ENCODE peak calls at places on chromosomes 12 and 14, in four cellular contexts. One of them, this sample, is unnamed.

GRCh38 chr14:71730471-71730870 is 201.8 kb upstream of the RGS6 start:
- DNase-seq in H9: no peak
- DNase-seq in IMR-90: no peak
- DNase-seq in H1: no peak
- DNase-seq in this sample: no peak

GRCh38 chr12:56996793-56997545 is 9.4 kb downstream of the ZBTB39 start:
- DNase-seq in IMR-90: no peak
- DNase-seq in H9: no peak
- DNase-seq in H1: peak
- DNase-seq in this sample: no peak

GRCh38 chr14:34364201-34364600 is 97.8 kb downstream of the SPTSSA start:
- DNase-seq in H1: no peak
- DNase-seq in H9: no peak
- DNase-seq in IMR-90: no peak
- DNase-seq in this sample: no peak

GRCh38 chr12:34016361-34016760 is 5.9 kb upstream of the ALG10 start:
- DNase-seq in H9: peak
- DNase-seq in IMR-90: no peak
- DNase-seq in H1: no peak
- DNase-seq in this sample: peak

GRCh38 chr12:128871516-128871892 is 18.2 kb downstream of the GLT1D1 start:
- DNase-seq in IMR-90: no peak
- DNase-seq in H1: no peak
- DNase-seq in H9: no peak
- DNase-seq in this sample: no peak

GRCh38 chr12:47302111-47302597 is 222.4 kb upstream of the AMIGO2 start:
- DNase-seq in H9: no peak
- DNase-seq in IMR-90: no peak
- DNase-seq in H1: no peak
- DNase-seq in this sample: peak

GRCh38 chr14:58817846-58818245 is 180.1 kb downstream of the DACT1 start:
- DNase-seq in IMR-90: peak
- DNase-seq in H9: no peak
- DNase-seq in H1: no peak
- DNase-seq in this sample: no peak

GRCh38 chr14:67704484-67705089 is 2.9 kb downstream of the RDH12 start:
- DNase-seq in H9: no peak
- DNase-seq in H1: no peak
- DNase-seq in IMR-90: peak
- DNase-seq in this sample: peak

GRCh38 chr14:25431211-25432076 is 381.5 kb upstream of the STXBP6 start:
- DNase-seq in IMR-90: no peak
- DNase-seq in H9: peak
- DNase-seq in H1: peak
- DNase-seq in this sample: peak

GRCh38 chr12:107718606-107719005 is 33.0 kb downstream of the PWP1 start:
- DNase-seq in H1: no peak
- DNase-seq in IMR-90: no peak
- DNase-seq in H9: no peak
- DNase-seq in this sample: no peak

GRCh38 chr14:50003213-50004021 is 110.5 kb downstream of the ARF6 start:
- DNase-seq in IMR-90: peak
- DNase-seq in H9: peak
- DNase-seq in H1: peak
- DNase-seq in this sample: peak

GRCh38 chr12:67541625-67541991 is 106.9 kb upstream of the DYRK2 start:
- DNase-seq in H9: no peak
- DNase-seq in H1: no peak
- DNase-seq in IMR-90: no peak
- DNase-seq in this sample: no peak

GRCh38 chr12:10623131-10623530 is 9.7 kb upstream of the MAGOHB start:
- DNase-seq in IMR-90: peak
- DNase-seq in H9: no peak
- DNase-seq in H1: no peak
- DNase-seq in this sample: no peak

GRCh38 chr12:79841248-79841877 is 93.5 kb downstream of the PPP1R12A start:
- DNase-seq in H9: no peak
- DNase-seq in H1: no peak
- DNase-seq in IMR-90: no peak
- DNase-seq in this sample: no peak

GRCh38 chr12:94235894-94236293 is 87.5 kb downstream of the PLXNC1 start:
- DNase-seq in H9: no peak
- DNase-seq in IMR-90: no peak
- DNase-seq in H1: no peak
- DNase-seq in this sample: no peak

GRCh38 chr14:37889087-37889486 is 293.7 kb downstream of the TTC6 start:
- DNase-seq in IMR-90: no peak
- DNase-seq in H9: no peak
- DNase-seq in H1: no peak
- DNase-seq in this sample: peak

GRCh38 chr12:124786065-124786964 is 77.3 kb downstream of the SCARB1 start:
- DNase-seq in H9: peak
- DNase-seq in IMR-90: peak
- DNase-seq in H1: peak
- DNase-seq in this sample: peak

GRCh38 chr12:9378430-9378835 is 170.2 kb upstream of the PZP start:
- DNase-seq in H9: peak
- DNase-seq in IMR-90: no peak
- DNase-seq in H1: no peak
- DNase-seq in this sample: peak

GRCh38 chr12:58920956-58921861 is 905 bp upstream of the LRIG3 start:
- DNase-seq in H1: no peak
- DNase-seq in IMR-90: no peak
- DNase-seq in H9: no peak
- DNase-seq in this sample: no peak

GRCh38 chr12:62767506-62767905 is 167.4 kb downstream of the PPM1H start:
- DNase-seq in H1: no peak
- DNase-seq in H9: no peak
- DNase-seq in IMR-90: peak
- DNase-seq in this sample: no peak

GRCh38 chr14:73640796-73641195 is 4.0 kb upstream of the DNAL1 start:
- DNase-seq in H9: no peak
- DNase-seq in IMR-90: no peak
- DNase-seq in H1: no peak
- DNase-seq in this sample: no peak

GRCh38 chr12:120119395-120119973 is 2.9 kb upstream of the RAB35 start:
- DNase-seq in H1: no peak
- DNase-seq in H9: no peak
- DNase-seq in IMR-90: peak
- DNase-seq in this sample: no peak

GRCh38 chr14:68943107-68943506 is 36.0 kb downstream of the ACTN1 start:
- DNase-seq in H1: no peak
- DNase-seq in H9: no peak
- DNase-seq in IMR-90: peak
- DNase-seq in this sample: no peak

GRCh38 chr14:68940614-68941185 is 38.4 kb downstream of the ACTN1 start:
- DNase-seq in H1: no peak
- DNase-seq in IMR-90: no peak
- DNase-seq in H9: no peak
- DNase-seq in this sample: no peak

GRCh38 chr14:68939893-68940613 is 39.0 kb downstream of the ACTN1 start:
- DNase-seq in H9: no peak
- DNase-seq in H1: no peak
- DNase-seq in IMR-90: peak
- DNase-seq in this sample: peak

GRCh38 chr14:68942281-68943035 is 36.6 kb downstream of the ACTN1 start:
- DNase-seq in H9: no peak
- DNase-seq in H1: no peak
- DNase-seq in IMR-90: peak
- DNase-seq in this sample: peak

GRCh38 chr14:68941820-68942219 is 37.3 kb downstream of the ACTN1 start:
- DNase-seq in IMR-90: peak
- DNase-seq in H1: peak
- DNase-seq in H9: peak
- DNase-seq in this sample: peak
- H2BK120ac ChIP-seq in IMR-90: peak
- H2BK120ac ChIP-seq in H1: no peak
- H2BK120ac ChIP-seq in H9: no peak
- H2BK120ac ChIP-seq in this sample: no peak

GRCh38 chr12:109611223-109611622 is 37.6 kb downstream of the MVK start:
- DNase-seq in H9: no peak
- DNase-seq in H1: no peak
- DNase-seq in IMR-90: no peak
- DNase-seq in this sample: no peak
- H3K56ac ChIP-seq in H9: no peak
- H3K56ac ChIP-seq in H1: no peak
- H3K56ac ChIP-seq in IMR-90: no peak
- H3K56ac ChIP-seq in this sample: no peak

DNA sequence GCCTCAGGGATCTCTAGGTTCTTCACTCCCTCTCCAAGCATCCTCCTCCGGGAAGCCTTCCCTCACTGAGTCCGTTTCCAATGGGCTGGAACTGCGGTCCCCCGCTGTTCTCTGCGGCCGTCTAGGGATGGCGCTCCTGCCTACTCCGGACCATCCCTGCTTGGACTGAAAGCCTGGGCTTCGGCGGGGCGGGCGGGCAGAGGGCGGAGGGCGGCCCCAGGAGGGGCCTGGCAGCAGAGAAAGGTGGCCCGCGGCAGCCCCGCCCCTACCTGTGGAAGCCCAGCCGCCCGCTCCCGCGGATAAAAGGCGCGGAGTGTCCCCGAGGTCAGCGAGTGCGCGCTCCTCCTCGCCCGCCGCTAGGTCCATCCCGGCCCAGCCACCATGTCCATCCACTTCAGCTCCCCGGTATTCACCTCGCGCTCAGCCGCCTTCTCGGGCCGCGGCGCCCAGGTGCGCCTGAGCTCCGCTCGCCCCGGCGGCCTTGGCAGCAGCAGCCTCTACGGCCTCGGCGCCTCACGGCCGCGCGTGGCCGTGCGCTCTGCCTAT is at the start of gene KRT7:
- DNase-seq in H1: peak
- DNase-seq in IMR-90: no peak
- DNase-seq in H9: peak
- DNase-seq in this sample: peak
- H2BK120ac ChIP-seq in H1: no peak
- H2BK120ac ChIP-seq in IMR-90: peak
- H2BK120ac ChIP-seq in H9: no peak
- H2BK120ac ChIP-seq in this sample: no peak

DNA sequence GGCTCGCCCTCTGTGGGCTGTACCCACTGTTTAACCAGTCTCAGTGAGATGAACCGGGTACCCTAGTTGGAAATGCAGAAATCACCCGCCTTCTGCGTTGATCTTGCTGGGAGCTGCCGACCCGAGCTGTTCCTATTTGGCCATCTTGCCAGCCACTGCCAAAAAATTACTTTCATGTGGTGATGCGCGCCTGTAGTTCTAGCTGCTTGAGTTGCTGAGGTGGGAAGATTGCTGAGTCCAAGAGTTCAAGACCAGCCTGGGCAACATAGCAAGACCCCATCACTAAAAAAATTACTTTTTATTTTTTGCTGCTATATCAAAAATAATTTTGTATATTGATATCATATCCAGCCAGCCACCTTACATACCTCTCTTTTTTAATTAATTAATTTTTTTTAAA is 18.4 kb downstream of the BRMS1L start:
- DNase-seq in H1: no peak
- DNase-seq in IMR-90: no peak
- DNase-seq in H9: no peak
- DNase-seq in this sample: no peak
- H3K56ac ChIP-seq in H1: no peak
- H3K56ac ChIP-seq in IMR-90: no peak
- H3K56ac ChIP-seq in H9: no peak
- H3K56ac ChIP-seq in this sample: no peak

GRCh38 chr12:52969828-52970569 is 21.1 kb downstream of the KRT18 start:
- DNase-seq in H9: no peak
- DNase-seq in IMR-90: no peak
- DNase-seq in H1: no peak
- DNase-seq in this sample: no peak
- H2BK120ac ChIP-seq in H9: no peak
- H2BK120ac ChIP-seq in IMR-90: peak
- H2BK120ac ChIP-seq in H1: peak
- H2BK120ac ChIP-seq in this sample: no peak

GRCh38 chr12:100199023-100199346 is 1.6 kb upstream of the ACTR6 start:
- DNase-seq in H9: no peak
- DNase-seq in H1: no peak
- DNase-seq in IMR-90: no peak
- DNase-seq in this sample: no peak
- H3K56ac ChIP-seq in H9: no peak
- H3K56ac ChIP-seq in H1: peak
- H3K56ac ChIP-seq in IMR-90: no peak
- H3K56ac ChIP-seq in this sample: peak

DNA sequence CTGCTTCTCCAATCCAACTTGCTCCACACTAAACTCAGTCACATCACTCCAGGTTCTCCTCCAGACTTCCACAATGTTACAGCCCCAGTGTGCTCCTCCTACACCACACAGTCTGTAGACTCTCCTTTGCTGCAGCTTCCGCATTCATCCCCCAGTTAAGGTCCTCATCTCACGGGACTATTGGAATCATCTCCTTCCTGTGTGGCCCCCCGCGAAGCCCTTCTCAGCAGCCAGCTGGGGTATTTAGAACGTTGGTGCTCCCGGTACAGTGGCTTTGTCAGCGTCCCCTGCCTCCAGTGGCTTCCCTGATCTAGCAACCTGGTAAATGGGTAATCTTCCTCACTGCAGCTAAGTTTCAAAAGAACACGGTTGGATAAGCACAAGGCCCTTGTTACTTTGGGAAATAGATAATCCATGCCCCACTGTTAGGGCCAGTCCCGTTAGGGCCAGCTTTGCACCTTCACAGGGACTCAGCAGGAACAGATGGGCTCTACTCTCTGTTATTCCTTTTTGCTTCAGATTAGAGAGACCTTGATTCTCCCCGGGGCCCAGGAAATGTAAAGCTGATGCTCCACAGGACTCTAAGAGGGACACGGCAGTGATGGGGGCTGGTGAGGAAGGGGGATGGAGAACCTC is 823 bp upstream of the TSPAN11 start:
- DNase-seq in H9: peak
- DNase-seq in H1: no peak
- DNase-seq in IMR-90: no peak
- DNase-seq in this sample: peak
- H2BK120ac ChIP-seq in H9: no peak
- H2BK120ac ChIP-seq in H1: no peak
- H2BK120ac ChIP-seq in IMR-90: no peak
- H2BK120ac ChIP-seq in this sample: no peak

DNA sequence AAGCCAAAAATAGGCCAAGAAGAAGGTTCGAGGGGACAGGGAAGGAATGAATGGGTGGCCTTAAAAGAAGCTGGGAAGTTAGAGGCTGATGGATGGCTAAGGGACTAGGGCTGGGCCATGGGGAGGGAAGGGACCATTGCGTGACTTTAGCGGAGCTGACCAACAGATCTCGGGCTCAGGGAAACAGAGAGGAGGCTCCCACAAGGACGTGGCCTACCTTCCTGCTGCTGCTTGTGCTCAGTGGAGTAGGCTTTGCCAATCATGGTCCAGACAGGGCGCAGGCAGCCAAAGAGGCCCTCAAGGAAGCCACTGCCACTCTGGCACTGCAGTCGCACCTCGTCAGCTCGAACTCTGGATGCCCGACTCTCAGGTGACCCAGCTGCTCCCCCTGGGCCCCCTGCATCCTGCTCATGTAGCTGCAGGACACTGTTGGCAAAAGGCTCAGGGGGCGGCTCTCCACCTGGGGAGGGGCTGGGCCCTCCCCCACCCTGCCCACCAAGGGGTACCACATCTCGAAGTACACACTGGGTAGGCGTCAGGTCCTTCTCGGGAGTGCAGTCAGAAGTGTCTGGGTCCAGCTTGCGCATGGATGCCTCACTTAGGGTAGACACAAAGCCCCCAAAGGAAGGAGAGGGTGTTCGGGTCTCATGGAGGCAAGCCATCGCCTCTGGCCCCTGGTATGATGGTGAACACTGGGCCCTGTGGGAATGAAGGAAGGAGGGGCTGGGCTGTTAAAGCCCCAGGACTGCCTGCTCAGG is 12.3 kb downstream of the MAP3K12 start:
- DNase-seq in H9: no peak
- DNase-seq in IMR-90: no peak
- DNase-seq in H1: no peak
- DNase-seq in this sample: no peak
- H3K56ac ChIP-seq in H9: no peak
- H3K56ac ChIP-seq in IMR-90: no peak
- H3K56ac ChIP-seq in H1: no peak
- H3K56ac ChIP-seq in this sample: no peak